ENCODE peak calls at places on chromosomes 1 and 21, in four cellular contexts. A is DND-41, K is aorta, G is sigmoid colon. P is an unnamed sample.

GRCh38 chr1:156138366-156138969 is 14.9 kb upstream of the SEMA4A start:
- DNase-seq in A (no peak), K (no peak), G (no peak), P (peak; percentile 77)

GRCh38 chr1:56250809-56251208 is 328.6 kb downstream of the PLPP3 start:
- DNase-seq in A (no peak), K (no peak), G (no peak), P (no peak)

GRCh38 chr1:154809436-154810413 is 60.4 kb downstream of the KCNN3 start:
- DNase-seq in A (no peak), K (no peak), G (no peak), P (no peak)

GRCh38 chr1:226820935-226821718 is 49.3 kb upstream of the PSEN2 start:
- DNase-seq in A (no peak), K (peak; percentile 84), G (peak; percentile 99), P (peak; percentile 88)

GRCh38 chr1:219587817-219588561 is 24.9 kb downstream of the ZC3H11B start:
- DNase-seq in A (no peak), K (no peak), G (no peak), P (no peak)

GRCh38 chr1:119288751-119289150 is 79.8 kb upstream of the HAO2 start:
- DNase-seq in A (no peak), K (no peak), G (no peak), P (no peak)

GRCh38 chr1:211893260-211893659 is 62.7 kb upstream of the LPGAT1 start:
- DNase-seq in A (no peak), K (no peak), G (no peak), P (no peak)

GRCh38 chr1:160550572-160551034 is 27.5 kb upstream of the SLAMF6 start:
- DNase-seq in A (peak; percentile 36), K (peak; percentile 59), G (no peak), P (no peak)

GRCh38 chr1:214116258-214116657 is 128.5 kb downstream of the PROX1 start:
- DNase-seq in A (no peak), K (no peak), G (no peak), P (no peak)

GRCh38 chr1:230268371-230269170 is 157.6 kb downstream of the PGBD5 start:
- DNase-seq in A (peak; percentile 37), K (no peak), G (no peak), P (no peak)

GRCh38 chr1:201020040-201020591 is 3.4 kb downstream of the KIF21B start:
- DNase-seq in A (peak; percentile 45), K (no peak), G (no peak), P (peak; percentile 58)

GRCh38 chr21:21898801-21899200 is 900.6 kb downstream of the NCAM2 start:
- DNase-seq in A (no peak), K (no peak), G (no peak), P (no peak)

GRCh38 chr1:94954292-94955220 is 27.6 kb upstream of the CNN3 start:
- DNase-seq in A (no peak), K (no peak), G (no peak), P (no peak)

GRCh38 chr1:77290576-77290975 is 8.8 kb downstream of the AK5 start:
- DNase-seq in A (no peak), K (no peak), G (no peak), P (no peak)

GRCh38 chr1:10728595-10729410 is 67.6 kb downstream of the CASZ1 start:
- DNase-seq in A (no peak), K (no peak), G (no peak), P (no peak)

GRCh38 chr1:234089396-234089795 is 184.9 kb downstream of the SLC35F3 start:
- DNase-seq in A (no peak), K (no peak), G (no peak), P (no peak)

GRCh38 chr1:240285541-240285940 is 193.9 kb downstream of the FMN2 start:
- DNase-seq in A (no peak), K (no peak), G (no peak), P (no peak)

GRCh38 chr21:35953570-35953969 is 106.8 kb downstream of the SETD4 start:
- DNase-seq in A (no peak), K (no peak), G (no peak), P (no peak)

GRCh38 chr21:42387843-42388242 is 8.0 kb downstream of the TMPRSS3 start:
- DNase-seq in A (no peak), K (no peak), G (peak; percentile 20), P (no peak)
- H3K27ac ChIP-seq in A (no peak overlapping the region), K (no peak overlapping the region), G (no peak overlapping the region), P (no peak overlapping the region)

DNA sequence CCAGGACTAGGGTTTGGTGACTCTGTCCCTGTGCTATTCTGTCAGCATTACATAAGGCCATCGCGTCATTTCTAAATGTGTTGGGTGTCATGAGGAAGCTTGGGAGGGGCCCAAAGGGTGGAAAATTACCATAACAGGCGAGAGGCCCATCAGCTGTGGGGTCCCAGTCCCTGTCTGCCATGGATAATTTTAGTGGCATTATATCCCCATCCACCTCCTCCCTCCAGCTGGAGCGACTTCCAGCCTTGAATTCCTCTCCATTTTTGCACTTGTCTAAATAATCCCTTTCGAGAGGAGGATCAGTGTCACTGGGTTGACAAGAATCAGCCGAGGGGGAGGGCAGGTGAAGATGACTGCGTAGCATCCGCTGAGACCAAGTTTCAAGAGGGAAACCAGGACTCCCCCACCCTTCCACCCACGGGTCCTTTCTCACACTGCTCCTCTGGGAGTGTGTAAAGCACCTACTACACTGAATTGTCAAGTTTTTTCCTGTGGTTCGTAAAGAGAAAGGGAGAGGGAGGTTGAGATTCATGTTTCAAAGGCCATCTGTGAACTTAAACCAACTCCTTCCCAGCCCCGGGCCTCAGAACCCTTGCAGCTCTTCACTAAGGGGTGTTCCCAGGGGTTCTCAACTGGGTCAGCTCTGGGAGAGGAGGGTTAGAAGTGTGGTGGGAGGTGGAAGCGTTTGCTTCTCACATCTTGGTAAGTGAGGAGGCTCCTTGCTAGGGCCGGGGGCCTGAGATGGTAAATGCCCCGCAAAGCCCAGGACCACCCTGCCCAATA is 29.2 kb downstream of the VASH2 start:
- DNase-seq in A (no peak), K (no peak), G (no peak), P (no peak)
- H3K27ac ChIP-seq in A (no peak overlapping the region), K (no peak overlapping the region), G (no peak overlapping the region), P (no peak overlapping the region)

GRCh38 chr1:235998812-235999211 is 66.1 kb downstream of the NID1 start:
- DNase-seq in A (no peak), K (no peak), G (no peak), P (no peak)
- H3K27ac ChIP-seq in A (no peak overlapping the region), K (no peak overlapping the region), G (peak overlapping the region; percentile 40), P (no peak overlapping the region)

GRCh38 chr1:228373004-228373680 is 33.5 kb downstream of the TRIM11 start:
- DNase-seq in A (no peak), K (peak; percentile 40), G (peak; percentile 56), P (peak; percentile 49)

GRCh38 chr1:228375578-228376261 is 30.9 kb downstream of the TRIM11 start:
- DNase-seq in A (no peak), K (peak; percentile 46), G (peak; percentile 61), P (peak; percentile 75)

GRCh38 chr1:228373681-228374571 is 32.7 kb downstream of the TRIM11 start:
- DNase-seq in A (no peak), K (peak; percentile 46), G (peak; percentile 65), P (peak; percentile 55)

GRCh38 chr1:228376262-228376628 is 30.4 kb downstream of the TRIM11 start:
- DNase-seq in A (no peak), K (no peak), G (no peak), P (no peak)

DNA sequence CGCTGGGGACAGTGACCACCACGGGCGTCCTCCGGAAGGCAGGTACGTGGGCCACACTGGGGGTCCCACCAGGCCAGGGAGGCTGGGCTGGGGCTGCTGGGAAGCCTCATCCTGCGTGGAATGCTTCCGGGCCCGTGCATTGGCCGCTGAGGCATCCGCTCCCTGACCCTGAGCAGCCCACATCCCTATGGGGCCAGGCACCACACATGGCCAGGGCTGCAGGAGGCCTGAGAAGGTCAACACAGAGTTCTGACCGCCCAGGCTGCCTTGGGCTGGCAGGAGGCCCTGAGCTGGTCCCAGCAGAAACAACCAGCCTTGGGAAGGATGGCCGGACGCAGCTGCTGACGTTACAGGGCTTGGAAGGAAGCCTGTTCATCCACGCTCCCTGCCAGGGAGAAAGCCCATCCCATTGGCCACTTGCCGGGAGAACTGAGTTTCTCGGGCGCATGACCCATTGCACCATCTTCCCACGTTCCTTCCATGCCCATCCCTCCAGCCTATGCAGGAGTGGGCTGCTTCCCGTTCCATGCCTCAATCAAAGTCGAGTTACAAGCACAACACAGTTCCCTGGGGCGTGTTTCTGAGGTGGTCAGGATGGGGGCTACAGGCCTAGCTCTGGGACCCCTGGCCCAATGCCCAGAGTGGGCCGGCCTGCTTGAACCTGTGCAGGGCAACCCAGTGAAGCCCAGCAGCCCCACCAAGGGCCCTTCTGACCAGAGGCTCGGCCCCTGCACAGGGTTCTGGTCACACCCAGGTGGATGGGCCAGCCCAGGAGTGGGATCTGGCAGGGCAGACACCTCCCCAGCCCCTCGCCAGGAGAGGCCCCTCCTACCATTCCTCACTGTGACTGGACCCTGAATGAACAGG is 31.7 kb downstream of the TRIM11 start:
- DNase-seq in A (no peak), K (peak; percentile 90), G (peak; percentile 95), P (peak; percentile 90)
- H3K27ac ChIP-seq in A (no peak overlapping the region), K (no peak overlapping the region), G (peak overlapping the region; percentile 74), P (no peak overlapping the region)

DNA sequence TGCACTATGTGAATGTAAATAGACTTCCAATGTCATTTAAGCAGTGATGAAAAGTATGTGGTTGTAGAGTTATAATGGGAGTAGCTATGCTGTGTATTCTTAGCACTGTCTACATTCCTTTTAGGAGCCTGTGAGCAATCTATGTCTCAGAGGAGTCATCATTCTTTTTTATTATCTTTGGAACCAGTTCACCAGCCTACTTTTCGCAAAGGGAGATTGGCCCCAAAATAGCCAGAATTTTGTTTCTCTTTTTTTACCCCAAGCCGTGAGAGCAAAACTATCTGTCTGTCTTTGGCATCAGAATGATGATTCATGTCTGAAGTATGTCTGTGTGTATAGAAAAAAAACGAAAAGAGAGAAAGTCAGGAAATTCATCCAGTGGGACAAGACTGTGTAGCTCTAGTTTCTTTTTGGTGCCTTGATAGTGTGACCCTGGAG is 44.2 kb downstream of the OSBPL9 start:
- DNase-seq in A (no peak), K (no peak), G (no peak), P (no peak)
- H3K27ac ChIP-seq in A (no peak overlapping the region), K (peak overlapping the region; percentile 44), G (peak overlapping the region; percentile 71), P (no peak overlapping the region)

DNA sequence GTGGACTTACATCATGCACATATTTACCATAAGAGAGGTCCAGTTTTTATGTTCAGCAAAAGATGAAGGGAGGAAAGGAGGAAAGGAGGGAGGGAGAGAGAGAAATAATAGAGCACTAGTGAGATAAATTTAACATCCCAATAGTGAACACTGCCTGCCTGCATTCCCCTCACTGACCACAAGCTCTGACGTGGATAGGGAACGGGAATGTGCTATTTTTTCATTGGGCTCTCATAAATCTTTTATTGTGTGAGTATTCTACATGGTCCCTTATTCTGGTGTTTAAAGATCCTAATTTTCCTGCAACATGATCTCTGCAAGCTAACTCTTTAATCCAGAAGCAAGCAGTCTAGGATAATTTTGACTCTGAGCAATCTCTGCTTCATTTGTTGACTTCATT is 82.2 kb downstream of the TTC3 start:
- DNase-seq in A (no peak), K (no peak), G (no peak), P (no peak)
- H3K27ac ChIP-seq in A (no peak overlapping the region), K (no peak overlapping the region), G (no peak overlapping the region), P (no peak overlapping the region)

GRCh38 chr1:169836198-169836597 is 41.5 kb upstream of the METTL18 start:
- DNase-seq in A (no peak), K (no peak), G (no peak), P (no peak)
- H3K27ac ChIP-seq in A (no peak overlapping the region), K (no peak overlapping the region), G (no peak overlapping the region), P (no peak overlapping the region)

GRCh38 chr1:85357817-85358216 is 81.4 kb upstream of the BCL10 start:
- DNase-seq in A (no peak), K (no peak), G (no peak), P (no peak)
- H3K27ac ChIP-seq in A (no peak overlapping the region), K (no peak overlapping the region), G (no peak overlapping the region), P (no peak overlapping the region)